ENCODE peak calls at places on chromosomes 11 and 22, in seven cellular contexts. Q is left lung; U is Panc1; W is transverse colon; Z is mammary epithelial cell; X is naive thymus-derived CD4-positive, alpha-beta T cell; B is suprapubic skin. V is an unnamed sample.

GRCh38 chr11:70478194-70478890 is 80.0 kb downstream of the CTTN start:
- DNase-seq in Q (no peak), U (no peak), W (no peak), Z (no peak), X (no peak), B (no peak), V (no peak)

GRCh38 chr22:46436595-46437163 is 100.7 kb downstream of the CELSR1 start:
- DNase-seq in Q (no peak), U (no peak), W (no peak), Z (peak; percentile 90), X (no peak), B (no peak), V (no peak)

GRCh38 chr11:46277623-46278386 is at the start of gene CREB3L1:
- DNase-seq in Q (no peak), U (no peak), W (peak; percentile 81), Z (no peak), X (no peak), B (no peak), V (peak; percentile 83)

GRCh38 chr11:71459076-71459766 is 6.2 kb downstream of the NADSYN1 start:
- DNase-seq in Q (no peak), U (no peak), W (no peak), Z (no peak), X (no peak), B (no peak), V (no peak)

GRCh38 chr11:96614846-96615245 is 225.0 kb downstream of the JRKL start:
- DNase-seq in Q (no peak), U (no peak), W (no peak), Z (no peak), X (no peak), B (no peak), V (no peak)

GRCh38 chr22:48301908-48302307 is 1525.8 kb downstream of the BRD1 start:
- DNase-seq in Q (no peak), U (no peak), W (no peak), Z (no peak), X (no peak), B (no peak), V (no peak)

GRCh38 chr11:117418685-117419084 is 91.0 kb downstream of the CEP164 start:
- DNase-seq in Q (no peak), U (no peak), W (no peak), Z (no peak), X (no peak), B (no peak), V (no peak)

GRCh38 chr11:96227244-96227643 is 115.8 kb downstream of the MAML2 start:
- DNase-seq in Q (no peak), U (no peak), W (no peak), Z (no peak), X (no peak), B (no peak), V (no peak)

GRCh38 chr11:68043349-68044144 is 4.7 kb downstream of the TCIRG1 start:
- DNase-seq in Q (no peak), U (no peak), W (no peak), Z (no peak), X (no peak), B (peak; percentile 73), V (peak; percentile 64)

GRCh38 chr11:96242191-96242845 is 100.7 kb downstream of the MAML2 start:
- DNase-seq in Q (no peak), U (no peak), W (no peak), Z (no peak), X (no peak), B (no peak), V (no peak)

GRCh38 chr11:3971756-3972404 is 116.4 kb downstream of the STIM1 start:
- DNase-seq in Q (no peak), U (no peak), W (no peak), Z (peak; percentile 26), X (no peak), B (no peak), V (no peak)

GRCh38 chr11:79062814-79063762 is 377.7 kb downstream of the TENM4 start:
- DNase-seq in Q (no peak), U (no peak), W (no peak), Z (peak; percentile 27), X (no peak), B (no peak), V (no peak)

GRCh38 chr22:22702159-22702873 is 57.9 kb downstream of the GGTLC2 start:
- DNase-seq in Q (no peak), U (no peak), W (peak; percentile 44), Z (no peak), X (no peak), B (no peak), V (no peak)

GRCh38 chr11:43845816-43846215 is 34.8 kb upstream of the ALKBH3 start:
- DNase-seq in Q (no peak), U (no peak), W (no peak), Z (no peak), X (no peak), B (no peak), V (no peak)

GRCh38 chr11:95339554-95339953 is 108.6 kb upstream of the SESN3 start:
- DNase-seq in Q (no peak), U (no peak), W (no peak), Z (no peak), X (no peak), B (no peak), V (no peak)

GRCh38 chr11:57773026-57773598 is 11.5 kb downstream of the CTNND1 start:
- DNase-seq in Q (no peak), U (no peak), W (no peak), Z (no peak), X (no peak), B (no peak), V (no peak)

GRCh38 chr11:36622431-36623136 is 24.5 kb upstream of the RAG2 start:
- DNase-seq in Q (no peak), U (peak; percentile 7), W (no peak), Z (peak; percentile 25), X (no peak), B (no peak), V (no peak)

GRCh38 chr22:37334461-37334858 is 52.2 kb downstream of the CYTH4 start:
- DNase-seq in Q (peak; percentile 62), U (no peak), W (no peak), Z (no peak), X (no peak), B (no peak), V (no peak)

GRCh38 chr11:47207459-47207858 is 7.3 kb upstream of the DDB2 start:
- DNase-seq in Q (no peak), U (no peak), W (no peak), Z (no peak), X (no peak), B (no peak), V (no peak)

DNA sequence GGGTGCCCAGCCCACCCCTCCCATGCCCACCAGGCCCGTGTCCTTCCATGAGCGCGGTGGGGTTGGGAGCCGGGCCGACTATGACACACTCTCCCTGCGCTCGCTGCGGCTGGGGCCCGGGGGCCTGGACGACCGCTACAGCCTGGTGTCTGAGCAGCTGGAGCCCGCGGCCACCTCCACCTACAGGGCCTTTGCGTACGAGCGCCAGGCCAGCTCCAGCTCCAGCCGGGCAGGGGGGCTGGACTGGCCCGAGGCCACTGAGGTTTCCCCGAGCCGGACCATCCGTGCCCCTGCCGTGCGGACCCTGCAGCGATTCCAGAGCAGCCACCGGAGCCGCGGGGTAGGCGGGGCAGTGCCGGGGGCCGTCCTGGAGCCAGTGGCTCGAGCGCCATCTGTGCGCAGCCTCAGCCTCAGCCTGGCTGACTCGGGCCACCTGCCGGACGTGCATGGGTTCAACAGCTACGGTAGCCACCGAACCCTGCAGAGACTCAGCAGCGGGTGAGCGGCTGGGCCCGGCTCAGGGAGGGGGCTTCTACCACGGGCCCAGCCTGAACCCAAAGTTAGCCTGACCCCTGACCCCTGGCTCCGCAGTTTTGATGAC is 3.0 kb downstream of the PKP3 start:
- DNase-seq in Q (no peak), U (no peak), W (peak; percentile 58), Z (no peak), X (no peak), B (no peak), V (peak; percentile 86)
- H3K4me3 ChIP-seq in Q (peak overlapping the region; percentile 17), U (peak overlapping the region; percentile 1), W (peak overlapping the region; percentile 29), Z (no peak overlapping the region), X (no peak overlapping the region), B (peak overlapping the region; percentile 39), V (peak overlapping the region; percentile 26)

DNA sequence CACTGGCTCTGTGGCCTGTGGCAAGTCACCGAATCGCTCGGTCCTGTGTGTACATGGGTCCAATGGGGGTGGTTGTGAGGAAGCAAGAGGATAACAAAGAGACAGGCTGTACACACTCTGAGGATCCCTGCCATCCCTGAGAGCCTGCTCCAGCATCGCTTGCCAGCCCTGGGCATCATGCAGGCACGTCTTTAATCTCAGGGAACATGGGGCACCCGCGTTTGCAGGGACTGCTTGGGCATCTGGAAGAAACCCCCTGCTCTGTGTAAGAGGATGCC is 1.3 kb upstream of the C1QTNF5 start:
- DNase-seq in Q (no peak), U (no peak), W (no peak), Z (no peak), X (no peak), B (no peak), V (no peak)
- H3K27me3 ChIP-seq in Q (peaks cover 7% of the 10 kb centered on the region), U (no peaks in the 10 kb centered on the region), W (peaks cover 41% of the 10 kb centered on the region), Z (peaks cover 12% of the 10 kb centered on the region), X (peaks cover 16% of the 10 kb centered on the region), B (peaks cover 14% of the 10 kb centered on the region), V (no peaks in the 10 kb centered on the region)

DNA sequence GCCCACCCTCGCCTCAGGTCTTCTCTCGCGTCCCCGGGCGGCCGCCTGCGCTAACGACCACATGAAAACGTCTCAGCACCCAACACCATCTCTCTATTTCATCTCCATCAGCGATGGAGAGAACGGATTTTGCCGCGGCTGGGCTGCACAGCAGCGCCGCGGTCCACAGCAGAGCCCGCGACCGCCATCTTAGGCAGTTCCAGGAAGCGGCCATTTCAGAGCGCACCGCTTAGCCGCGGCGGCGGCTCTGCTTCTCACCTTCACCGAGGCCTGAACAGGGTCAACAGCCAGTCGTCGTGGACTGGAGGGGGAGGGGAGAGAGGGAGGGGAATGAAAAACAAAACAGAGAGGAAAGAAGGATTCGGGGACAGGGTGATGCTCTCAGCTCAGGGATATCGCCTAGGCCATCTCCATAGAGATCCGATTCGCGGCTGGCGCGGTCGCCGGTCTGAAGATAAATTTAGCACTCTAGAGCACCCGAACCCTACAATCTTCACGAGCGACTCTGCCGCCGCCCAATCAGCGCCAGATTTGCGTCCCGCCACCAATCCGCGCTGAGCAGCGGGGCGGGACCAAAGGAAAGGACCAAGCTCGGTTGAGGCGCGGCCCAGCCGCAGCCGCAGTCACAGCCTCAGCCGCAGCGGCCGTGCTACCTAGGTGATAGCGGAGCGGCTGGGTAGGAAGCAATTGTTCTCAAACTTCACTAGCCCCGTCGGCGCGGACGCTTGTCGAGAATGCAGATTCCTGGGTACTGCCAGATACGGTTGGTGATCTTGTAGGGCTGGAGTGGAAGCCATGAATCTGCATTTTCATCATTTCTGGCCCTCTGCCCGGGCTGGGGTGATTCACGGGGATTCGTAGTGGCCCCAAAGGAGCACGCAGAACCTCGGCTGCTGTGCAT is at the start of gene ZBED5:
- DNase-seq in Q (peak; percentile 97), U (peak; percentile 98), W (peak; percentile 98), Z (peak; percentile 99), X (peak; percentile 93), B (peak; percentile 97), V (peak; percentile 98)
- H3K4me3 ChIP-seq in Q (peak within 1 kb of the TSS; percentile 78), U (peak within 1 kb of the TSS; percentile 87), W (peak within 1 kb of the TSS; percentile 74), Z (peak within 1 kb of the TSS; percentile 91), X (peak within 1 kb of the TSS; percentile 91), B (peak within 1 kb of the TSS; percentile 63), V (peak within 1 kb of the TSS; percentile 65)

DNA sequence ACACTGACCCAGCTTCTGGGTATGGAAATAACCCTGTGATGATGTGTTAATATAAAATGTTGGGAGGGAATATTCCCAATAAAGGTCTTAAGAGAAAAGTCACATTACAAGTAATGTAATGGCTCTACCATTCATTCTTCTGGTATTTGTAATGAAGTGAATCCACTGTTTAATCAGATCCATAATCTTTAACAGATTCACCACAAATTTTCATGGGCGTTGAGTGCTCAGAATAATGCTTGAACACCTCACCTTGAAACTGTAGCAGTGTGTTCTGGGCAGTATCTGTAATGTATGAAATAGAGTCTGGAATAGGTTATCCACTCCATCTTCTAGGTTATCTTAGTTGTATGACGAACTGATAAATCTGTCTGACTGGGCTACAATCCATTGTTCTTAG is 26.6 kb upstream of the CRTAM start:
- DNase-seq in Q (no peak), U (no peak), W (no peak), Z (peak; percentile 52), X (no peak), B (no peak), V (no peak)
- H3K27me3 ChIP-seq in Q (no peaks in the 10 kb centered on the region), U (no peaks in the 10 kb centered on the region), W (no peaks in the 10 kb centered on the region), Z (no peaks in the 10 kb centered on the region), X (no peaks in the 10 kb centered on the region), B (no peaks in the 10 kb centered on the region), V (no peaks in the 10 kb centered on the region)